ENCODE peak calls at places on chromosomes 1 and 21, in seven cellular contexts. R, W, X, H, K, Z and I are unnamed samples.

GRCh38 chr1:99475991-99476532 is 169.9 kb upstream of the PALMD start:
- DNase-seq in R (no peak), W (no peak), X (no peak), H (no peak), K (no peak), Z (no peak), I (no peak)

GRCh38 chr1:117387060-117387633 is 19.9 kb downstream of the MAN1A2 start:
- DNase-seq in R (no peak), W (no peak), X (no peak), H (no peak), K (no peak), Z (no peak), I (no peak)

GRCh38 chr1:227134686-227135314 is 183.5 kb downstream of the CDC42BPA start:
- DNase-seq in R (no peak), W (no peak), X (no peak), H (no peak), K (no peak), Z (no peak), I (no peak)

GRCh38 chr1:103108525-103109150 is 316 bp upstream of the COL11A1 start:
- DNase-seq in R (no peak), W (no peak), X (peak; percentile 95), H (peak; percentile 16), K (no peak), Z (peak; percentile 34), I (no peak)

GRCh38 chr1:175073054-175073453 is 5.4 kb downstream of the TNN start:
- DNase-seq in R (no peak), W (no peak), X (no peak), H (no peak), K (no peak), Z (no peak), I (no peak)

GRCh38 chr1:99710994-99711393 is 55.4 kb downstream of the FRRS1 start:
- DNase-seq in R (no peak), W (no peak), X (no peak), H (no peak), K (no peak), Z (no peak), I (no peak)

GRCh38 chr21:34886554-34887385 is 162.3 kb downstream of the RUNX1 start:
- DNase-seq in R (peak; percentile 39), W (peak; percentile 44), X (peak; percentile 76), H (no peak), K (no peak), Z (peak; percentile 54), I (peak; percentile 23)

GRCh38 chr1:203650012-203650836 is 23.6 kb downstream of the ATP2B4 start:
- DNase-seq in R (peak; percentile 46), W (peak; percentile 66), X (peak; percentile 86), H (no peak), K (no peak), Z (peak; percentile 70), I (no peak)

GRCh38 chr1:226827458-226827857 is 43.0 kb upstream of the PSEN2 start:
- DNase-seq in R (peak; percentile 31), W (peak; percentile 38), X (no peak), H (no peak), K (no peak), Z (no peak), I (no peak)

GRCh38 chr1:55275151-55275748 is 60.1 kb upstream of the USP24 start:
- DNase-seq in R (no peak), W (no peak), X (peak; percentile 39), H (peak; percentile 34), K (no peak), Z (no peak), I (peak; percentile 17)

GRCh38 chr1:196660912-196661311 is 9.1 kb downstream of the CFH start:
- DNase-seq in R (peak; percentile 47), W (no peak), X (peak; percentile 57), H (no peak), K (peak; percentile 6), Z (peak; percentile 46), I (no peak)

GRCh38 chr1:232722626-232723025 is 82.6 kb upstream of the MAP10 start:
- DNase-seq in R (peak; percentile 66), W (no peak), X (no peak), H (no peak), K (no peak), Z (no peak), I (no peak)

GRCh38 chr1:208242829-208243521 is 1.2 kb downstream of the PLXNA2 start:
- DNase-seq in R (peak; percentile 68), W (no peak), X (peak; percentile 78), H (no peak), K (no peak), Z (peak; percentile 75), I (no peak)

GRCh38 chr1:208245185-208245705 is 1.1 kb upstream of the PLXNA2 start:
- DNase-seq in R (peak; percentile 97), W (peak; percentile 95), X (peak; percentile 96), H (peak; percentile 64), K (peak; percentile 78), Z (peak; percentile 85), I (peak; percentile 79)

GRCh38 chr1:208243522-208243850 is 698 bp downstream of the PLXNA2 start:
- DNase-seq in R (peak; percentile 22), W (no peak), X (peak; percentile 58), H (no peak), K (no peak), Z (peak; percentile 70), I (no peak)

GRCh38 chr1:208243851-208244583 is at the start of gene PLXNA2:
- DNase-seq in R (peak; percentile 88), W (peak; percentile 94), X (peak; percentile 91), H (no peak), K (no peak), Z (peak; percentile 92), I (peak; percentile 40)

GRCh38 chr1:208244584-208244916 is 366 bp upstream of the PLXNA2 start:
- DNase-seq in R (no peak), W (no peak), X (no peak), H (no peak), K (no peak), Z (no peak), I (no peak)
- H3K27ac ChIP-seq in R (no peak overlapping the region), W (peak overlapping the region; percentile 92), X (no peak overlapping the region), H (peak overlapping the region; percentile 90), K (no peak overlapping the region), Z (peak overlapping the region; percentile 57), I (no peak overlapping the region)

GRCh38 chr1:68141079-68141800 is 90.8 kb upstream of the DIRAS3 start:
- DNase-seq in R (no peak), W (no peak), X (peak; percentile 52), H (no peak), K (no peak), Z (no peak), I (no peak)

GRCh38 chr1:68140536-68140935 is 90.1 kb upstream of the DIRAS3 start:
- DNase-seq in R (no peak), W (no peak), X (no peak), H (no peak), K (no peak), Z (no peak), I (no peak)

GRCh38 chr1:68143633-68144032 is 88.7 kb downstream of the WLS start:
- DNase-seq in R (no peak), W (no peak), X (no peak), H (no peak), K (no peak), Z (no peak), I (no peak)

GRCh38 chr1:68141801-68142440 is 90.4 kb downstream of the WLS start:
- DNase-seq in R (no peak), W (no peak), X (no peak), H (no peak), K (no peak), Z (no peak), I (no peak)

DNA sequence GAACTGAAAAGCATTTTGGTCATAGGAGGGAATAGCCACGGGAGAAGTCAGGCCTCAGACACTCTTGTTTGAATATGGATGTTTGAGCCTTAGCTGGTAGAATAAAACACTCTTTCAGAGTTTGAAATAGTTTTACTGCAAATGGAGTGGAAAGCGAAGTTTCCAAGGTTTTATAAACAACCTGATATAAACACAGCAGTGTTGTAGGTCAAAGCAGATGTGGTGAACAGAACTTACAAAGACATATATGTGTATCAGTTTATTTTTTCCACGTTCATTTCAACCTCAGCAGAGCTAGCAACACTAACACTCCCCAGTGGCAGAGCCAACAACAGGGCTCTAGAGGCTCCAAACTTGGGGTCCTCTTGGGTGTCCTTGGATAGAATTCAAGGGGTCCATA is 89.9 kb downstream of the WLS start:
- DNase-seq in R (no peak), W (no peak), X (no peak), H (no peak), K (no peak), Z (no peak), I (no peak)
- H3K27ac ChIP-seq in R (no peak overlapping the region), W (peak overlapping the region; percentile 10), X (no peak overlapping the region), H (peak overlapping the region; percentile 79), K (peak overlapping the region; percentile 58), Z (no peak overlapping the region), I (no peak overlapping the region)

GRCh38 chr1:27471476-27471875 is 18.5 kb downstream of the WASF2 start:
- DNase-seq in R (no peak), W (no peak), X (no peak), H (no peak), K (no peak), Z (no peak), I (no peak)

GRCh38 chr1:27478098-27478497 is 11.9 kb downstream of the WASF2 start:
- DNase-seq in R (no peak), W (no peak), X (no peak), H (no peak), K (no peak), Z (no peak), I (no peak)

GRCh38 chr1:27473755-27474154 is 16.2 kb downstream of the WASF2 start:
- DNase-seq in R (no peak), W (no peak), X (no peak), H (no peak), K (no peak), Z (no peak), I (no peak)

GRCh38 chr1:27476222-27476621 is 13.7 kb downstream of the WASF2 start:
- DNase-seq in R (no peak), W (no peak), X (no peak), H (no peak), K (no peak), Z (no peak), I (no peak)

GRCh38 chr1:27475707-27476106 is 14.3 kb downstream of the WASF2 start:
- DNase-seq in R (no peak), W (no peak), X (no peak), H (no peak), K (no peak), Z (no peak), I (no peak)
- H3K27ac ChIP-seq in R (no peak overlapping the region), W (no peak overlapping the region), X (no peak overlapping the region), H (no peak overlapping the region), K (no peak overlapping the region), Z (no peak overlapping the region), I (no peak overlapping the region)

DNA sequence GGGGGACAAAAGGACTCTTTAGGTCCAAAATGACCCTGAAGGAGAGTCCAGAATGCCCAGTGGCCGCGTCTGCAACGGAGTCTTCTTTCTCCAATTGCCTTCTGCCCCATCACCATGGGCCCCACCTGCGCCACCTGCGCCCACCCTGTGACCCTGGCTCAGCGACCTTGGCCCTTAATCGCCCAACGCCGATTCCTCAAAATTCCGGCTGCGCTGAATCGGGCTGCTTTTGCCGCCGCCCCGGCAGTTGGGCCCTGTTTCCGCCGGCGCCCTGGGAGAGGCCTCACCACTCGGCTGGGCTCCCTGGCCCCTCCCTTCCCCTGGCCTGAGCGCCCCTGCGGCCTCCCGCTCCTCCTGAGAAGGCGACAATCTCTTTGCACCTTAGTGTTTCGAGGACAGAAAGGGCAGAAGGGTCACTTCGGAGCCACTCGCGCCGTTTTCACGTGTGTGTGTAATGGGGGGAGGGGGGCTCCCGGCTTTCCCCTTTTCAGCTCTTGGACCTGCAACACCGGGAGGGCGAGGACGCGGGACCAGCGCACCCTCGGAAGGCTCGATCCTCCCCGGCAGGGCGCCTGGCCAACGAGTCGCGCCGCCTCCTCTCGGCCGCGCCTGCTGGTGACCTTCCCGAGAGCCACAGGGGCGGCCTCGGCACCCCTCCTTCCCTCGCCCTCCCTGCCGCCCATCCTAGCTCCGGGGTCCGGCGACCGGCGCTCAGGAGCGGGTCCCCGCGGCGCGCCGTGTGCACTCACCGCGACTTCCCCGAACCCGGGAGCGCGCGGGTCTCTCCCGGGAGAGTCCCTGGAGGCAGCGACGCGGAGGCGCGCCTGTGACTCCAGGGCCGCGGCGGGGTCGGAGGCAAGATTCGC is 522 bp upstream of the SIM2 start:
- DNase-seq in R (peak; percentile 73), W (no peak), X (peak; percentile 69), H (no peak), K (no peak), Z (peak; percentile 40), I (no peak)
- H3K27ac ChIP-seq in R (peak overlapping the region; percentile 84), W (no peak overlapping the region), X (no peak overlapping the region), H (no peak overlapping the region), K (no peak overlapping the region), Z (no peak overlapping the region), I (no peak overlapping the region)